ENCODE peak calls at places on chromosome 9, in six cellular contexts. T is lower lobe of right lung, N is endothelial cell of umbilical vein, A is nephron progenitor cell, V is endothelial cell, O is PC-3. E is an unnamed sample.

GRCh38 chr9:76620586-76620985 is 143.7 kb upstream of the PCA3 start:
- DNase-seq in V (no peak), N (no peak), T (no peak), A (no peak), O (no peak), E (no peak)

GRCh38 chr9:130664191-130665028 is at the start of gene PRDM12:
- DNase-seq in T (no peak), A (peak; percentile 53), N (no peak), V (no peak), O (no peak), E (no peak)

GRCh38 chr9:87301381-87301780 is 196.3 kb upstream of the DAPK1 start:
- DNase-seq in A (peak; percentile 44), T (no peak), V (no peak), N (no peak), O (no peak), E (no peak)

GRCh38 chr9:134556531-134557068 is 85.0 kb upstream of the COL5A1 start:
- DNase-seq in N (no peak), A (no peak), V (no peak), O (no peak), T (no peak), E (no peak)

GRCh38 chr9:90539266-90539665 is 103.4 kb downstream of the DIRAS2 start:
- DNase-seq in T (no peak), V (no peak), O (no peak), N (no peak), A (no peak), E (no peak)

GRCh38 chr9:19420877-19421276 is 12.1 kb downstream of the ACER2 start:
- DNase-seq in O (peak; percentile 68), T (no peak), V (no peak), A (no peak), N (no peak), E (no peak)

GRCh38 chr9:36141288-36141687 is 4.8 kb downstream of the GLIPR2 start:
- DNase-seq in A (peak; percentile 12), N (no peak), V (no peak), T (no peak), O (peak; percentile 79), E (no peak)

GRCh38 chr9:105883847-105884246 is 189.5 kb downstream of the TMEM38B start:
- DNase-seq in A (no peak), N (no peak), V (no peak), O (no peak), T (no peak), E (no peak)

GRCh38 chr9:93594041-93594756 is 17.8 kb downstream of the PHF2 start:
- DNase-seq in V (no peak), A (no peak), T (peak; percentile 69), O (no peak), N (no peak), E (peak; percentile 76)

DNA sequence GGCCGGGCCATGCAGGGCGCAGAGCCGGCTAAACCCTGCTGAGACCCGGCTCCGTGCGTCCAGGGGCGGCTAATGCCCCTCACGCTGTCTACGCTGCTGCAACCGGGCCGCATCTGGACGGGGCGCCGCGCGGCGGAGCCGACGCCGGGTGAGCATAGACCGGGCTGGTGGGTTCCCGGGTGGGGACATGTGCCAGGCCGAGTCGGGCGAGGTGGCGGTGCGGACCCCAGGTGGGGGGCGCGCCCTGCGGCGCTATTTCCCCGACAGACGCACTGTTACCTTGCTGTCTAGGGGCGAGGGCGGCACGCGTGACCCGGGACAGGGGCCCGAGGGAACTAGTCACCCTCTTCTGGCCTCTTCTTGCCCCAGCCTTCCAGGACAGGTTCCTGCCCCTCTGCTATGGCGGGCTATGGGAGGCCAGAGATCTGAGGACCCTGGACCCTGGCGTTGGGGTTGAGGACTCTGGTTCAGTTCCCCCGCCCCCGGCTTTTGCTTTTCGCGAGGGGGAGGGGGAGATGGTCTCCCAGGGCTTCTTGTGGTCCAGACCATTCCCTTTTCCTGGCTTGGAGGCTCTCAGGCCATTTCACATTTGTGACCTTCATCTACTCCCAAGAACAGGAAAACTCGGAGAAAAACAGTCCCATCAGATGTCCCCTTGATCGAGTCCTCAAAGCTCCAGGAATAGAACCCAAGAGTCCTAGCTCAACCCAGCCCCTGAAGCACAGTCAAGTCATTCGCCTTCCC is 536 bp downstream of the SLC27A4 start:
- DNase-seq in A (peak; percentile 40), O (no peak), V (peak; percentile 37), T (no peak), N (peak; percentile 28), E (peak; percentile 48)
- TF ChIP-seq CTCF in A (no peak), O (no peak), V (no peak), T (no peak), N (no peak), E (no peak)

GRCh38 chr9:127608104-127608966 is 3.7 kb upstream of the STXBP1 start:
- DNase-seq in T (peak; percentile 88), V (peak; percentile 40), N (peak; percentile 55), O (peak; percentile 82), A (peak; percentile 82), E (peak; percentile 98)
- TF ChIP-seq CTCF in T (no peak), V (no peak), N (no peak), O (no peak), A (no peak), E (no peak)

DNA sequence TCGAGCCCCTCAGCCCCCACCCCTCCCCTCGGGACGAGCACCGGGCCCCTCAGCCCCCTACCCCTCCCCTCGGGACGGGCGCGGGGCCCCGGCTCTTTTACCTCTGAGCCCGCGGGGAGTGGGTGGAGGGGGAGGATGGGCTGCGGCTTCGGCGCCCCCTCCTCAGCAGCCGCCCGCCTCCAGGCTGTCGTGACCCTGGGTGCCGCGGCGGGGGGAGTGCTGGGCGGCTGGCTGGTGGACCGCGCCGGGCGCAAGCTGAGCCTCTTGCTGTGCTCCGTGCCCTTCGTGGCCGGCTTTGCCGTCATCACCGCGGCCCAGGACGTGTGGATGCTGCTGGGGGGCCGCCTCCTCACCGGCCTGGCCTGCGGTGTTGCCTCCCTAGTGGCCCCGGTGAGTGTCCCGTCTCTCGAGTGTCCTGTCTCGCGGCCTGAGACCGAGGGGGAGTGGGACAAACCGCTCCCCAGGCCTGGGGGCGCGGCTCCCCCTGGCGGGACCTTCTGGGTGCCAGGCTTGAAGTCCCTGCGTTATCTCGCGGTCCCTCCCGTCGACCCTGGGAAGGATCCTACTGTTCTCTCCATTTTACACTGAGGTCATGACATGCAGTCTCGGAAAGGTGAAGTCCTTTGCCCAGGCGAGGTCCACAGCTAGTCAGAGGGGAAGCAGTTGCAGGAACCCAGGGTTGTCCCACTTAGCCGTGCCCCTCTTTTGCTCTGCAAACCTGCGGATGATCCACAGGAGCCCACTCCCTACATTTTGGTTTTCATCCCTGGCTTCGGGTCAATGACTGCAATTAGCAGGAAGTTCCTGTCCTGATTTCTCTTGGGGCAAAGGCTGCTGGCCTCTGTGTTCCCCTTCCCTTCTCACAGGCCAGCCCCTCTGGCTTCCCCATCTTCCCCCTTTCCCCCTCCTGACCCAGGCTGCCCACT is 1.0 kb downstream of the SLC2A8 start:
- DNase-seq in A (peak; percentile 66), N (peak; percentile 68), V (peak; percentile 41), O (peak; percentile 36), T (peak; percentile 70), E (peak; percentile 48)
- TF ChIP-seq CTCF in A (peak; percentile 26), N (peak; percentile 73), V (no peak), O (peak; percentile 58), T (peak; percentile 55), E (peak; percentile 88)

DNA sequence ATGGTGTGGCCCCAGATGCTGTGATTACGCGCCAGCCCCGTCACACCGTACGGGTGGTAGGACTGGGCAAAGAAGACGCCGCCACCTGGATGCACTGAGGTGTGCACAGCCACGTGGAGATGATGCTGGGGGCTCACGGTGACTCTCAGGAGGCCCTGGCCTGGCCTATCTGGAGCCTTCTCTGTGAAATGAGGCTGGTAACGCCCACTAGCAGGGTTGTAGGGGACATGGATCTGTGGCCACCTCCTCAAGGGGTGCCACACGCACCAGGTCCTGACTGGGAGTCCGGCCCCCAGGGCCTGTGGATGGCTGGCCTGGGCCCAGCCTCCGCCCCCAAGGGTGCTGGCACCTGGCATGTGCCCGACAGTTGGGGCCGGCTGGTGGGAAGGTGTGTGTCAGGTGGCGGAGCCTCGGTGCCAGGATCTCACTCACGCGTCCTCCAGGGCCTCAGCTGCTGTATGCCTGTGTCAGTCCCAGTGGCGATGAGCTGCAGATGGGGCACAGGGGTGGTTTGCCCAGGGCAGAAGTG is 32.4 kb downstream of the NEK6 start:
- DNase-seq in N (no peak), V (no peak), O (no peak), A (no peak), T (no peak), E (no peak)
- TF ChIP-seq CTCF in N (no peak), V (no peak), O (no peak), A (no peak), T (no peak), E (no peak)

GRCh38 chr9:131810351-131811170 is 70.7 kb upstream of the RAPGEF1 start:
- DNase-seq in N (no peak), V (no peak), T (no peak), O (peak; percentile 5), A (no peak), E (no peak)
- TF ChIP-seq CTCF in N (no peak), V (no peak), T (no peak), O (peak; percentile 34), A (no peak), E (no peak)

GRCh38 chr9:12718482-12719026 is 25.4 kb downstream of the TYRP1 start:
- DNase-seq in V (peak; percentile 5), T (no peak), N (peak; percentile 7), A (peak; percentile 29), O (peak; percentile 23), E (no peak)

GRCh38 chr9:12717907-12718306 is 24.7 kb downstream of the TYRP1 start:
- DNase-seq in N (peak; percentile 48), T (no peak), A (no peak), O (no peak), V (no peak), E (no peak)

GRCh38 chr9:12722131-12722530 is 28.9 kb downstream of the TYRP1 start:
- DNase-seq in V (no peak), A (no peak), O (no peak), N (no peak), T (no peak), E (no peak)

GRCh38 chr9:12719431-12719830 is 26.2 kb downstream of the TYRP1 start:
- DNase-seq in N (peak; percentile 39), V (no peak), T (no peak), A (no peak), O (peak; percentile 45), E (peak; percentile 6)

GRCh38 chr9:12720551-12720950 is 27.4 kb downstream of the TYRP1 start:
- DNase-seq in N (no peak), V (no peak), A (no peak), O (no peak), T (no peak), E (no peak)
- TF ChIP-seq CTCF in N (no peak), V (no peak), A (no peak), O (no peak), T (no peak), E (no peak)